ENCODE peak calls at places on chromosomes 7 and 10, in six cellular contexts. C is MCF 10A; E is AG04450; N is stimulated activated CD8-positive, alpha-beta memory T cell treated with anti-CD3 and anti-CD28 coated beads, Interleukin-7, amount 100 ng/mL, for 1 hour; L is cerebellar cortex; K is AML-193. X is an unnamed sample.

GRCh38 chr10:24579911-24580310 is 143.8 kb downstream of the ARHGAP21 start:
- DNase-seq in C (no peak), L (peak; percentile 86), E (no peak), K (no peak), N (no peak), X (no peak)

GRCh38 chr10:43816351-43817321 is 168.0 kb upstream of the ZNF32 start:
- DNase-seq in L (no peak), C (no peak), K (peak; percentile 47), E (peak; percentile 47), N (peak; percentile 52), X (no peak)

GRCh38 chr10:123869015-123869414 is 22.6 kb downstream of the CPXM2 start:
- DNase-seq in L (no peak), K (no peak), N (no peak), C (no peak), E (no peak), X (no peak)

GRCh38 chr7:100602889-100603696 is 930 bp downstream of the PCOLCE start:
- DNase-seq in N (no peak), E (no peak), C (no peak), K (no peak), L (peak; percentile 62), X (no peak)

GRCh38 chr7:17369686-17370426 is 71.4 kb downstream of the AHR start:
- DNase-seq in K (peak; percentile 94), N (no peak), E (peak; percentile 83), L (no peak), C (peak; percentile 94), X (no peak)

GRCh38 chr10:469947-470338 is 219.5 kb downstream of the DIP2C start:
- DNase-seq in E (no peak), K (no peak), N (no peak), C (no peak), L (no peak), X (no peak)

GRCh38 chr10:122474145-122474739 is 12.9 kb downstream of the HTRA1 start:
- DNase-seq in L (no peak), N (no peak), C (no peak), K (no peak), E (no peak), X (no peak)

GRCh38 chr7:106623846-106624245 is 37.1 kb downstream of the CCDC71L start:
- DNase-seq in C (peak; percentile 66), E (peak; percentile 47), L (no peak), N (no peak), K (no peak), X (peak; percentile 47)

GRCh38 chr7:78099715-78100477 is 301.3 kb downstream of the PHTF2 start:
- DNase-seq in N (no peak), E (no peak), L (no peak), K (no peak), C (no peak), X (no peak)

GRCh38 chr10:85124592-85124991 is 796.2 kb downstream of the CCSER2 start:
- DNase-seq in E (no peak), K (no peak), L (peak; percentile 13), N (no peak), C (peak; percentile 81), X (no peak)

GRCh38 chr7:28774529-28775057 is 183.5 kb downstream of the TRIL start:
- DNase-seq in N (no peak), C (no peak), K (no peak), E (no peak), L (no peak), X (no peak)

GRCh38 chr7:3574386-3574785 is 273.3 kb downstream of the SDK1 start:
- DNase-seq in C (no peak), K (no peak), E (no peak), L (no peak), N (no peak), X (no peak)

GRCh38 chr10:17425584-17426262 is 28.7 kb downstream of the ST8SIA6 start:
- DNase-seq in L (no peak), N (no peak), K (no peak), C (no peak), E (no peak), X (no peak)

GRCh38 chr10:24938076-24938475 is 14.3 kb downstream of the PRTFDC1 start:
- DNase-seq in N (no peak), E (no peak), K (no peak), L (no peak), C (no peak), X (no peak)

X was measured in RKO.